ENCODE peak calls at places on chromosomes 3 and 15, in four cellular contexts. One of them, this sample, is unnamed.
A peak's percentile ranks its signal among the peaks of the same experiment; 100 is the strongest.

GRCh38 chr3:177287231-177287630 is 89.9 kb upstream of the TBL1XR1 start:
- DNase-seq in adrenal gland: no peak
- DNase-seq in fibroblast of villous mesenchyme: no peak
- DNase-seq in choroid plexus epithelial cell: no peak
- DNase-seq in this sample: no peak

GRCh38 chr3:117997201-117998049 is 1037.2 kb downstream of the IGSF11 start:
- DNase-seq in adrenal gland: peak; percentile 84
- DNase-seq in fibroblast of villous mesenchyme: peak; percentile 65
- DNase-seq in choroid plexus epithelial cell: peak; percentile 87
- DNase-seq in this sample: peak; percentile 29

GRCh38 chr3:66037330-66037985 is 1.3 kb downstream of the MAGI1 start:
- DNase-seq in adrenal gland: peak; percentile 65
- DNase-seq in fibroblast of villous mesenchyme: peak; percentile 57
- DNase-seq in choroid plexus epithelial cell: peak; percentile 59
- DNase-seq in this sample: no peak

GRCh38 chr3:169886671-169887070 is 16.9 kb upstream of the LRRC31 start:
- DNase-seq in adrenal gland: peak; percentile 87
- DNase-seq in fibroblast of villous mesenchyme: peak; percentile 3
- DNase-seq in choroid plexus epithelial cell: peak; percentile 20
- DNase-seq in this sample: peak; percentile 29

GRCh38 chr3:106809633-106810460 is 567.4 kb upstream of the CCDC54 start:
- DNase-seq in adrenal gland: no peak
- DNase-seq in fibroblast of villous mesenchyme: peak; percentile 30
- DNase-seq in choroid plexus epithelial cell: peak; percentile 65
- DNase-seq in this sample: no peak

GRCh38 chr15:31299588-31300207 is 26.9 kb upstream of the KLF13 start:
- DNase-seq in adrenal gland: no peak
- DNase-seq in fibroblast of villous mesenchyme: no peak
- DNase-seq in choroid plexus epithelial cell: no peak
- DNase-seq in this sample: peak; percentile 8

GRCh38 chr3:170226426-170226960 is 4.3 kb downstream of the PRKCI start:
- DNase-seq in adrenal gland: no peak
- DNase-seq in fibroblast of villous mesenchyme: peak; percentile 25
- DNase-seq in choroid plexus epithelial cell: peak; percentile 48
- DNase-seq in this sample: no peak

GRCh38 chr3:183537295-183537730 is 18.2 kb downstream of the KLHL6 start:
- DNase-seq in adrenal gland: peak; percentile 56
- DNase-seq in fibroblast of villous mesenchyme: peak; percentile 68
- DNase-seq in choroid plexus epithelial cell: peak; percentile 90
- DNase-seq in this sample: peak; percentile 62

GRCh38 chr3:49867871-49868321 is 1.8 kb downstream of the CAMKV start:
- DNase-seq in adrenal gland: peak; percentile 24
- DNase-seq in fibroblast of villous mesenchyme: peak; percentile 47
- DNase-seq in choroid plexus epithelial cell: peak; percentile 50
- DNase-seq in this sample: no peak

GRCh38 chr3:16316847-16317560 is 52.0 kb downstream of the OXNAD1 start:
- DNase-seq in adrenal gland: no peak
- DNase-seq in fibroblast of villous mesenchyme: no peak
- DNase-seq in choroid plexus epithelial cell: no peak
- DNase-seq in this sample: no peak

GRCh38 chr3:73602171-73602570 is 22.6 kb downstream of the PDZRN3 start:
- DNase-seq in adrenal gland: no peak
- DNase-seq in fibroblast of villous mesenchyme: peak; percentile 55
- DNase-seq in choroid plexus epithelial cell: peak; percentile 65
- DNase-seq in this sample: no peak

GRCh38 chr3:42700366-42701288 is 2.0 kb downstream of the HHATL start:
- DNase-seq in adrenal gland: no peak
- DNase-seq in fibroblast of villous mesenchyme: no peak
- DNase-seq in choroid plexus epithelial cell: no peak
- DNase-seq in this sample: no peak

GRCh38 chr3:30282052-30282708 is 324.2 kb upstream of the TGFBR2 start:
- DNase-seq in adrenal gland: peak; percentile 21
- DNase-seq in fibroblast of villous mesenchyme: peak; percentile 65
- DNase-seq in choroid plexus epithelial cell: peak; percentile 93
- DNase-seq in this sample: no peak

GRCh38 chr3:175146258-175146657 is 287.1 kb downstream of the NAALADL2 start:
- DNase-seq in adrenal gland: no peak
- DNase-seq in fibroblast of villous mesenchyme: peak; percentile 37
- DNase-seq in choroid plexus epithelial cell: peak; percentile 67
- DNase-seq in this sample: no peak

GRCh38 chr3:171936231-171936841 is 93.2 kb downstream of the TMEM212 start:
- DNase-seq in adrenal gland: peak; percentile 20
- DNase-seq in fibroblast of villous mesenchyme: peak; percentile 76
- DNase-seq in choroid plexus epithelial cell: peak; percentile 95
- DNase-seq in this sample: no peak

GRCh38 chr3:158718490-158719170 is 13.6 kb downstream of the RARRES1 start:
- DNase-seq in adrenal gland: no peak
- DNase-seq in fibroblast of villous mesenchyme: peak; percentile 99
- DNase-seq in choroid plexus epithelial cell: peak; percentile 97
- DNase-seq in this sample: no peak

GRCh38 chr3:49656541-49657112 is 17.5 kb upstream of the APEH start:
- DNase-seq in adrenal gland: no peak
- DNase-seq in fibroblast of villous mesenchyme: no peak
- DNase-seq in choroid plexus epithelial cell: peak; percentile 41
- DNase-seq in this sample: no peak

GRCh38 chr3:64023861-64024223 is 548 bp upstream of the PSMD6 start:
- DNase-seq in adrenal gland: no peak
- DNase-seq in fibroblast of villous mesenchyme: peak; percentile 83
- DNase-seq in choroid plexus epithelial cell: peak; percentile 34
- DNase-seq in this sample: no peak

GRCh38 chr3:14082108-14082657 is 42.5 kb downstream of the CHCHD4 start:
- DNase-seq in adrenal gland: no peak
- DNase-seq in fibroblast of villous mesenchyme: no peak
- DNase-seq in choroid plexus epithelial cell: no peak
- DNase-seq in this sample: no peak

GRCh38 chr3:152126260-152126659 is 142.5 kb upstream of the MBNL1 start:
- DNase-seq in adrenal gland: no peak
- DNase-seq in fibroblast of villous mesenchyme: peak; percentile 23
- DNase-seq in choroid plexus epithelial cell: peak; percentile 61
- DNase-seq in this sample: no peak

GRCh38 chr3:168862466-168862865 is 766.7 kb upstream of the GOLIM4 start:
- DNase-seq in adrenal gland: no peak
- DNase-seq in fibroblast of villous mesenchyme: no peak
- DNase-seq in choroid plexus epithelial cell: no peak
- DNase-seq in this sample: no peak

GRCh38 chr3:168864107-168865021 is 768.6 kb upstream of the GOLIM4 start:
- DNase-seq in adrenal gland: no peak
- DNase-seq in fibroblast of villous mesenchyme: no peak
- DNase-seq in choroid plexus epithelial cell: no peak
- DNase-seq in this sample: no peak

GRCh38 chr3:168860592-168860991 is 764.9 kb upstream of the GOLIM4 start:
- DNase-seq in adrenal gland: no peak
- DNase-seq in fibroblast of villous mesenchyme: no peak
- DNase-seq in choroid plexus epithelial cell: no peak
- DNase-seq in this sample: no peak

GRCh38 chr3:168863561-168863960 is 767.8 kb upstream of the GOLIM4 start:
- DNase-seq in adrenal gland: no peak
- DNase-seq in fibroblast of villous mesenchyme: no peak
- DNase-seq in choroid plexus epithelial cell: no peak
- DNase-seq in this sample: no peak

DNA sequence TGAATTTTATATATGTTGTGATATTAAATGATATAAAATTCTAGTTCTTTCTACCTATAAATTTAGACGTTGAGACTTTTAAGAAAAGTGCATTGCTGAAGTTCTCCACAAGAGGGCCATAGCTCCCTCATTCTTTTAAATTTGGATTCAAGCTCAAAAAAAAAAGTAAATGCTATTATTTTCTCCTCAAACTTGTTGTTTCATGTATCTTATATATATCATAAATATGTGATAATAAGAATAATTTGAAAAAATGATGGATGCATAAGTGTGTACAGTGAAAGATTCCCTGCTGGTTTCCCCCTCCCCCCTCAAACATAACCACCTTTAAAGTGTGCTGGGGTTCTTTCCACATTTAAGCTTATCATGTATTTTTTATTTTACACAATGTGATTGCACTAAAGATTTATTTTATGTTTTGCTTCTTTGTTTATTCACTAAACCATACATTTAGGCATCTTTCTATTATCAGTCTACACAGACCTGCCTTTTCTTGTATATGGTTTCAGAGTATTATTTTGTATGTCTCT is 769.4 kb upstream of the GOLIM4 start:
- DNase-seq in adrenal gland: peak; percentile 7
- DNase-seq in fibroblast of villous mesenchyme: peak; percentile 30
- DNase-seq in choroid plexus epithelial cell: peak; percentile 65
- DNase-seq in this sample: no peak
- TF ChIP-seq CTCF in adrenal gland: peak; percentile 36
- TF ChIP-seq CTCF in fibroblast of villous mesenchyme: peak; percentile 77
- TF ChIP-seq CTCF in choroid plexus epithelial cell: peak; percentile 76
- TF ChIP-seq CTCF in this sample: peak; percentile 12

GRCh38 chr3:195698325-195699147 is 22.2 kb upstream of the MUC20 start:
- DNase-seq in adrenal gland: no peak
- DNase-seq in fibroblast of villous mesenchyme: peak; percentile 38
- DNase-seq in choroid plexus epithelial cell: peak; percentile 38
- DNase-seq in this sample: no peak
- TF ChIP-seq CTCF in adrenal gland: no peak
- TF ChIP-seq CTCF in fibroblast of villous mesenchyme: no peak
- TF ChIP-seq CTCF in choroid plexus epithelial cell: no peak
- TF ChIP-seq CTCF in this sample: no peak

GRCh38 chr3:119388577-119388976 is 74.8 kb downstream of the TMEM39A start:
- DNase-seq in adrenal gland: no peak
- DNase-seq in fibroblast of villous mesenchyme: no peak
- DNase-seq in choroid plexus epithelial cell: no peak
- DNase-seq in this sample: no peak
- TF ChIP-seq CTCF in adrenal gland: peak; percentile 20
- TF ChIP-seq CTCF in fibroblast of villous mesenchyme: no peak
- TF ChIP-seq CTCF in choroid plexus epithelial cell: peak; percentile 27
- TF ChIP-seq CTCF in this sample: no peak

GRCh38 chr3:40616420-40616819 is 91.7 kb downstream of the ZNF621 start:
- DNase-seq in adrenal gland: no peak
- DNase-seq in fibroblast of villous mesenchyme: no peak
- DNase-seq in choroid plexus epithelial cell: no peak
- DNase-seq in this sample: no peak
- TF ChIP-seq CTCF in adrenal gland: no peak
- TF ChIP-seq CTCF in fibroblast of villous mesenchyme: no peak
- TF ChIP-seq CTCF in choroid plexus epithelial cell: no peak
- TF ChIP-seq CTCF in this sample: no peak

GRCh38 chr3:187293514-187293870 is 2.0 kb upstream of the MASP1 start:
- DNase-seq in adrenal gland: no peak
- DNase-seq in fibroblast of villous mesenchyme: peak; percentile 70
- DNase-seq in choroid plexus epithelial cell: no peak
- DNase-seq in this sample: no peak

GRCh38 chr3:187296915-187297314 is 5.4 kb upstream of the MASP1 start:
- DNase-seq in adrenal gland: no peak
- DNase-seq in fibroblast of villous mesenchyme: peak; percentile 43
- DNase-seq in choroid plexus epithelial cell: no peak
- DNase-seq in this sample: no peak

GRCh38 chr3:187296058-187296457 is 4.5 kb upstream of the MASP1 start:
- DNase-seq in adrenal gland: no peak
- DNase-seq in fibroblast of villous mesenchyme: no peak
- DNase-seq in choroid plexus epithelial cell: no peak
- DNase-seq in this sample: no peak

GRCh38 chr3:187293977-187294376 is 2.4 kb upstream of the MASP1 start:
- DNase-seq in adrenal gland: no peak
- DNase-seq in fibroblast of villous mesenchyme: peak; percentile 52
- DNase-seq in choroid plexus epithelial cell: no peak
- DNase-seq in this sample: no peak

GRCh38 chr3:187295635-187296034 is 4.1 kb upstream of the MASP1 start:
- DNase-seq in adrenal gland: no peak
- DNase-seq in fibroblast of villous mesenchyme: peak; percentile 47
- DNase-seq in choroid plexus epithelial cell: peak; percentile 59
- DNase-seq in this sample: no peak
- TF ChIP-seq CTCF in adrenal gland: no peak
- TF ChIP-seq CTCF in fibroblast of villous mesenchyme: peak; percentile 39
- TF ChIP-seq CTCF in choroid plexus epithelial cell: peak; percentile 67
- TF ChIP-seq CTCF in this sample: peak; percentile 12

GRCh38 chr3:67791620-67792019 is 137.2 kb upstream of the SUCLG2 start:
- DNase-seq in adrenal gland: no peak
- DNase-seq in fibroblast of villous mesenchyme: no peak
- DNase-seq in choroid plexus epithelial cell: no peak
- DNase-seq in this sample: no peak

GRCh38 chr3:67788396-67788795 is 134.0 kb upstream of the SUCLG2 start:
- DNase-seq in adrenal gland: no peak
- DNase-seq in fibroblast of villous mesenchyme: no peak
- DNase-seq in choroid plexus epithelial cell: no peak
- DNase-seq in this sample: no peak

DNA sequence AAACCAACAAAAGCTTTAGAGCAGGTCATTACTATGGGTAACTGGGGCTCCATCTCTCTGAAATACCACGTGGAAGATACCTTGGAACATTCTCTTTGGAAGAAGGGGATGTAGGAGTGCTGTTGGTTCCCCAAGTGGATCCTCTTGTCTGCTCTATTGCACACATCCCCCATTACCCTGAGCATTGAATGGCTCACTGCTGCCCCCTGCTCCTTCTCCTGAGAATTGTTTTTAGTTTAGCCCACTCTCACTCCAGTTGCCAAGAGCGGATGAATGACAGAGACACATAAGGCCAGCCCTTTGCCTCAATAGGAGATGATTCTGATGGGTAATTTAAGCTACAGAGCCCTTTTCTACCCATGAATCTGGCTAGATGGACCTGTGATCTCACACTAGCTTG is 135.6 kb upstream of the SUCLG2 start:
- DNase-seq in adrenal gland: peak; percentile 66
- DNase-seq in fibroblast of villous mesenchyme: peak; percentile 74
- DNase-seq in choroid plexus epithelial cell: peak; percentile 82
- DNase-seq in this sample: no peak
- TF ChIP-seq CTCF in adrenal gland: peak; percentile 80
- TF ChIP-seq CTCF in fibroblast of villous mesenchyme: peak; percentile 85
- TF ChIP-seq CTCF in choroid plexus epithelial cell: peak; percentile 94
- TF ChIP-seq CTCF in this sample: peak; percentile 43

GRCh38 chr15:39640665-39641064 is 59.8 kb downstream of the THBS1 start:
- DNase-seq in adrenal gland: no peak
- DNase-seq in fibroblast of villous mesenchyme: no peak
- DNase-seq in choroid plexus epithelial cell: no peak
- DNase-seq in this sample: no peak

GRCh38 chr15:39639037-39639436 is 58.2 kb downstream of the THBS1 start:
- DNase-seq in adrenal gland: no peak
- DNase-seq in fibroblast of villous mesenchyme: no peak
- DNase-seq in choroid plexus epithelial cell: no peak
- DNase-seq in this sample: no peak

GRCh38 chr15:39642011-39642640 is 61.2 kb downstream of the THBS1 start:
- DNase-seq in adrenal gland: peak; percentile 10
- DNase-seq in fibroblast of villous mesenchyme: no peak
- DNase-seq in choroid plexus epithelial cell: peak; percentile 79
- DNase-seq in this sample: no peak

GRCh38 chr15:39643747-39644520 is 63.1 kb downstream of the THBS1 start:
- DNase-seq in adrenal gland: no peak
- DNase-seq in fibroblast of villous mesenchyme: no peak
- DNase-seq in choroid plexus epithelial cell: no peak
- DNase-seq in this sample: no peak

GRCh38 chr15:39641187-39641889 is 60.5 kb downstream of the THBS1 start:
- DNase-seq in adrenal gland: no peak
- DNase-seq in fibroblast of villous mesenchyme: peak; percentile 62
- DNase-seq in choroid plexus epithelial cell: no peak
- DNase-seq in this sample: no peak
- TF ChIP-seq CTCF in adrenal gland: no peak
- TF ChIP-seq CTCF in fibroblast of villous mesenchyme: no peak
- TF ChIP-seq CTCF in choroid plexus epithelial cell: peak; percentile 13
- TF ChIP-seq CTCF in this sample: no peak

This sample was measured in gastrocnemius medialis.